ENCODE peak calls at places on chromosomes 11 and 22, in four cellular contexts. K is cardiac fibroblast, C is cardiac muscle cell, D is NCI-H1092. F is an unnamed sample.

GRCh38 chr11:69915151-69915500 is 95.9 kb upstream of the FGF3 start:
- DNase-seq in C (no peak), K (peak), D (no peak), F (peak)

GRCh38 chr11:57363681-57364080 is 17.3 kb downstream of the PRG3 start:
- DNase-seq in D (no peak), K (no peak), C (no peak), F (no peak)

GRCh38 chr22:24230911-24231656 is 13.8 kb downstream of the GGT5 start:
- DNase-seq in D (peak), K (peak), C (no peak), F (no peak)

GRCh38 chr11:70323811-70324210 is 53.3 kb downstream of the PPFIA1 start:
- DNase-seq in K (peak), C (peak), D (no peak), F (no peak)

GRCh38 chr11:106421673-106422292 is 344.3 kb downstream of the AASDHPPT start:
- DNase-seq in K (no peak), D (no peak), C (no peak), F (no peak)

GRCh38 chr11:62372871-62373270 is 35.6 kb downstream of the ASRGL1 start:
- DNase-seq in D (no peak), C (no peak), K (no peak), F (no peak)

GRCh38 chr22:25095869-25096268 is 103.8 kb upstream of the CRYBB3 start:
- DNase-seq in D (no peak), K (no peak), C (no peak), F (no peak)

GRCh38 chr11:44110231-44110679 is 14.8 kb downstream of the EXT2 start:
- DNase-seq in D (peak), K (peak), C (peak), F (no peak)

GRCh38 chr11:31325162-31325561 is 44.4 kb downstream of the DCDC1 start:
- DNase-seq in K (peak), D (no peak), C (peak), F (peak)

GRCh38 chr22:42676059-42676607 is 26.9 kb upstream of the CYB5R3 start:
- DNase-seq in D (no peak), K (peak), C (peak), F (no peak)

GRCh38 chr22:47484960-47485571 is 722.6 kb downstream of the TBC1D22A start:
- DNase-seq in K (no peak), D (no peak), C (no peak), F (no peak)

GRCh38 chr11:93740802-93741093 is 547 bp downstream of the TAF1D start:
- DNase-seq in K (peak), C (peak), D (peak), F (no peak)

GRCh38 chr11:77322506-77322905 is 21.0 kb upstream of the GDPD4 start:
- DNase-seq in K (peak), C (peak), D (no peak), F (no peak)

GRCh38 chr11:77191823-77192495 is 63.9 kb downstream of the MYO7A start:
- DNase-seq in D (peak), C (peak), K (peak), F (no peak)